ENCODE peak calls at places on chromosomes 16 and 17, in nine cellular contexts. One of them, this sample, is unnamed.

GRCh38 chr17:77963441-77963840 is 4.9 kb downstream of the TNRC6C start:
- DNase-seq in PC-9: no peak
- DNase-seq in fibroblast of the aortic adventitia: peak
- DNase-seq in lower leg skin: no peak
- DNase-seq in astrocyte: peak
- DNase-seq in upper lobe of right lung: no peak
- DNase-seq in fibroblast of pulmonary artery: peak
- DNase-seq in breast epithelium: no peak
- DNase-seq in HCT116: no peak
- DNase-seq in this sample: no peak

GRCh38 chr16:66927012-66927436 is 1.7 kb upstream of the RRAD start:
- DNase-seq in upper lobe of right lung: peak
- DNase-seq in HCT116: no peak
- DNase-seq in breast epithelium: no peak
- DNase-seq in fibroblast of the aortic adventitia: peak
- DNase-seq in PC-9: peak
- DNase-seq in lower leg skin: no peak
- DNase-seq in fibroblast of pulmonary artery: peak
- DNase-seq in astrocyte: peak
- DNase-seq in this sample: no peak

GRCh38 chr16:53968454-53968853 is 264.5 kb downstream of the FTO start:
- DNase-seq in lower leg skin: no peak
- DNase-seq in fibroblast of the aortic adventitia: no peak
- DNase-seq in astrocyte: peak
- DNase-seq in upper lobe of right lung: no peak
- DNase-seq in PC-9: no peak
- DNase-seq in fibroblast of pulmonary artery: no peak
- DNase-seq in breast epithelium: no peak
- DNase-seq in HCT116: no peak
- DNase-seq in this sample: no peak

GRCh38 chr16:85028638-85029412 is 1.2 kb downstream of the KIAA0513 start:
- DNase-seq in HCT116: no peak
- DNase-seq in astrocyte: peak
- DNase-seq in lower leg skin: peak
- DNase-seq in PC-9: peak
- DNase-seq in upper lobe of right lung: no peak
- DNase-seq in breast epithelium: no peak
- DNase-seq in fibroblast of the aortic adventitia: peak
- DNase-seq in fibroblast of pulmonary artery: no peak
- DNase-seq in this sample: peak

GRCh38 chr16:74901606-74902005 is 83.3 kb downstream of the WDR59 start:
- DNase-seq in fibroblast of pulmonary artery: no peak
- DNase-seq in upper lobe of right lung: no peak
- DNase-seq in astrocyte: no peak
- DNase-seq in PC-9: no peak
- DNase-seq in HCT116: no peak
- DNase-seq in breast epithelium: no peak
- DNase-seq in lower leg skin: no peak
- DNase-seq in fibroblast of the aortic adventitia: no peak
- DNase-seq in this sample: no peak

GRCh38 chr17:14032234-14032633 is 37.1 kb upstream of the COX10 start:
- DNase-seq in upper lobe of right lung: no peak
- DNase-seq in lower leg skin: no peak
- DNase-seq in astrocyte: no peak
- DNase-seq in breast epithelium: no peak
- DNase-seq in PC-9: no peak
- DNase-seq in HCT116: no peak
- DNase-seq in fibroblast of the aortic adventitia: no peak
- DNase-seq in fibroblast of pulmonary artery: no peak
- DNase-seq in this sample: no peak

GRCh38 chr17:43025290-43025657 is 243 bp downstream of the RND2 start:
- DNase-seq in lower leg skin: no peak
- DNase-seq in breast epithelium: no peak
- DNase-seq in fibroblast of the aortic adventitia: no peak
- DNase-seq in astrocyte: no peak
- DNase-seq in PC-9: no peak
- DNase-seq in upper lobe of right lung: no peak
- DNase-seq in fibroblast of pulmonary artery: no peak
- DNase-seq in HCT116: no peak
- DNase-seq in this sample: no peak

GRCh38 chr16:69762843-69763556 is 868 bp downstream of the WWP2 start:
- DNase-seq in HCT116: no peak
- DNase-seq in breast epithelium: no peak
- DNase-seq in lower leg skin: no peak
- DNase-seq in PC-9: no peak
- DNase-seq in fibroblast of the aortic adventitia: peak
- DNase-seq in upper lobe of right lung: no peak
- DNase-seq in astrocyte: peak
- DNase-seq in fibroblast of pulmonary artery: peak
- DNase-seq in this sample: no peak

GRCh38 chr17:27294689-27295630 is 1.0 kb downstream of the WSB1 start:
- DNase-seq in lower leg skin: peak
- DNase-seq in PC-9: peak
- DNase-seq in upper lobe of right lung: no peak
- DNase-seq in fibroblast of pulmonary artery: peak
- DNase-seq in HCT116: peak
- DNase-seq in breast epithelium: no peak
- DNase-seq in astrocyte: peak
- DNase-seq in fibroblast of the aortic adventitia: peak
- DNase-seq in this sample: peak
- H3K4me3 ChIP-seq in lower leg skin: peak
- H3K4me3 ChIP-seq in PC-9: peak
- H3K4me3 ChIP-seq in upper lobe of right lung: peak
- H3K4me3 ChIP-seq in fibroblast of pulmonary artery: peak
- H3K4me3 ChIP-seq in HCT116: peak
- H3K4me3 ChIP-seq in breast epithelium: peak
- H3K4me3 ChIP-seq in astrocyte: peak
- H3K4me3 ChIP-seq in fibroblast of the aortic adventitia: peak
- H3K4me3 ChIP-seq in this sample: peak

DNA sequence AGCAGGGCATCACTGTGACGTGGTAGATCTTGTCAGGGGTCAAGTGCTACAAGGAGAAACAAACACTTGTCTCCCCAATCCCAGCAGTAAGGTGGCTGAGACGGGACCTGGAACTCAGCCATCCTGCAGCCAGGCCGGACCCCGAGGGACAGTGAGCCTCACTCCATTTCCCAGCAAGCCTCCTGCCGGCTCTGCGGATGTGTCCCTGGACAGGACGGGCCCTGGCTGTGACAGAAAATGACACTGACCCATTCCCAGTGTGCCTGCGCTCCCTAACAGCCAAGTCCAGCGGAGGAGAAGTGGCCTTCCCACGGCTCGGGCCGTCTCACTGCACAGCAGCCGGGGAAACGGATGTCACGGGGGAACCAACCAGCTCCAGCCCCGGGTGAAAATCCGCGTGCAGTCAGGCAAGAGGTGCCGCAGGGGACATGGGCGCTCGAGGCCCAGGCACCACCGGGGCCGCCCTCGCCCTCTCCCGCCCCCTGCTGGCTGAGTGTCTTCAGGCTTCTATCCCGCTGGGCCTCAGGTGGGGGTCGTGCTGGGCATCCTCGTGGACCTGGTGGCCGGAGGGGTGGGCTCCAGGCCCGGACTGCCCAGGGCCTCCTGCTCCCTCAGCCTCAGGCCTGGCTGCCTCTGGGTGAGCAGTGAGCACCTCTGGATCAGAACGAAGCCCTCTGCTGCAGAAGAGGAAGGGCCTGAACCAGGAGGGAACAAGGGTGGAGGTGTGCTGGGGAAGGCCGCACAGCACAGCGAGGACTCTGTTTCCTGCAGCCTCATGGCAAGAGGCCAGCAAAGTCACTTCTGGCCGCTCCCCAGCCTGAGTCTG is 6.7 kb downstream of the HAGHL start:
- DNase-seq in fibroblast of pulmonary artery: no peak
- DNase-seq in HCT116: no peak
- DNase-seq in lower leg skin: no peak
- DNase-seq in fibroblast of the aortic adventitia: no peak
- DNase-seq in PC-9: no peak
- DNase-seq in upper lobe of right lung: no peak
- DNase-seq in breast epithelium: no peak
- DNase-seq in astrocyte: no peak
- DNase-seq in this sample: no peak
- TF ChIP-seq CTCF in fibroblast of pulmonary artery: peak
- TF ChIP-seq CTCF in HCT116: peak
- TF ChIP-seq CTCF in lower leg skin: no peak
- TF ChIP-seq CTCF in fibroblast of the aortic adventitia: peak
- TF ChIP-seq CTCF in PC-9: no peak
- TF ChIP-seq CTCF in upper lobe of right lung: peak
- TF ChIP-seq CTCF in breast epithelium: no peak
- TF ChIP-seq CTCF in astrocyte: no peak
- TF ChIP-seq CTCF in this sample: peak

GRCh38 chr17:3046753-3047152 is 16.7 kb downstream of the OR1D5 start:
- DNase-seq in PC-9: no peak
- DNase-seq in breast epithelium: no peak
- DNase-seq in astrocyte: no peak
- DNase-seq in fibroblast of pulmonary artery: no peak
- DNase-seq in HCT116: no peak
- DNase-seq in fibroblast of the aortic adventitia: no peak
- DNase-seq in lower leg skin: no peak
- DNase-seq in upper lobe of right lung: no peak
- DNase-seq in this sample: no peak

GRCh38 chr17:3043737-3044365 is 19.6 kb downstream of the OR1D5 start:
- DNase-seq in HCT116: no peak
- DNase-seq in fibroblast of the aortic adventitia: no peak
- DNase-seq in lower leg skin: no peak
- DNase-seq in fibroblast of pulmonary artery: no peak
- DNase-seq in astrocyte: no peak
- DNase-seq in breast epithelium: no peak
- DNase-seq in PC-9: peak
- DNase-seq in upper lobe of right lung: peak
- DNase-seq in this sample: no peak

GRCh38 chr17:3049705-3050295 is 13.6 kb downstream of the OR1D5 start:
- DNase-seq in HCT116: no peak
- DNase-seq in upper lobe of right lung: no peak
- DNase-seq in PC-9: no peak
- DNase-seq in lower leg skin: no peak
- DNase-seq in fibroblast of pulmonary artery: no peak
- DNase-seq in fibroblast of the aortic adventitia: no peak
- DNase-seq in astrocyte: peak
- DNase-seq in breast epithelium: no peak
- DNase-seq in this sample: no peak

GRCh38 chr17:3048727-3049471 is 14.5 kb downstream of the OR1D5 start:
- DNase-seq in fibroblast of pulmonary artery: peak
- DNase-seq in HCT116: peak
- DNase-seq in breast epithelium: peak
- DNase-seq in fibroblast of the aortic adventitia: peak
- DNase-seq in PC-9: peak
- DNase-seq in astrocyte: peak
- DNase-seq in lower leg skin: peak
- DNase-seq in upper lobe of right lung: peak
- DNase-seq in this sample: peak
- H3K4me3 ChIP-seq in fibroblast of pulmonary artery: peak
- H3K4me3 ChIP-seq in HCT116: peak
- H3K4me3 ChIP-seq in breast epithelium: peak
- H3K4me3 ChIP-seq in fibroblast of the aortic adventitia: peak
- H3K4me3 ChIP-seq in PC-9: peak
- H3K4me3 ChIP-seq in astrocyte: peak
- H3K4me3 ChIP-seq in lower leg skin: peak
- H3K4me3 ChIP-seq in upper lobe of right lung: peak
- H3K4me3 ChIP-seq in this sample: peak

DNA sequence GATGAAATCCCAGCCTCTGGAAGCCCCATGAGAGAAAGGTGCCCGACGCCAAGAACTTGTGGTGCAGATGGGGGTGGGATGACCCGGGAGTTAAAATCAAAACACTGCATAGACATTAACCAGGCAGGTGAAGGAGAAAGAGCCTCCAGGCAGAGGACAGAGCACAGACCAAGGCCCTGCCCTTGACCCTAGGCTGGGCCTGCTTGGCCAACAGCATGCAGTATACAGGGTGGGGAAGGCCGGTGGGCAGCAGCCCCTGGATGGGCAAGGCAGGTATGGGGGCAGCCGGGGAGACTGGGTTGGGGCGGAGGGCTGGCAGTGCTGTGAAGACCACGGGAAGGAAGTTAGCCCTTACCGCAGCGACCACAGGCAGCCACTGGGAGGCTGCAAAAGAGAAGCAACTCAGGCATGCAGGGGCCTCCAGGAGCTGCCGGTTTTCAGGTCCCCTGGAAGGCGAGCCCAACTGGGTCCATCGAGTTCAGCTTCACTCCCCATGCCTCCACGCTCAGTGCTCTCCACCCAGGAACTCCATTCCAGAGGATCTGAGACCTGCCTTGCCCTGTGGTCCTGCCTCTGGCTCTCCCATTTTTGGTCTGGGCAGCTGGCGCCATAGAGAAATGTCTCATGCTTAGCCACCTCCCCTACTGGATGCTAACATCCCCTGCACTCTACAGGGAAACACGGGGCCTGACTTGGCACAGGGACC is 81.2 kb downstream of the C16orf95 start:
- DNase-seq in fibroblast of pulmonary artery: no peak
- DNase-seq in astrocyte: no peak
- DNase-seq in breast epithelium: no peak
- DNase-seq in lower leg skin: no peak
- DNase-seq in fibroblast of the aortic adventitia: no peak
- DNase-seq in upper lobe of right lung: no peak
- DNase-seq in PC-9: no peak
- DNase-seq in HCT116: no peak
- DNase-seq in this sample: no peak
- TF ChIP-seq CTCF in fibroblast of pulmonary artery: no peak
- TF ChIP-seq CTCF in astrocyte: no peak
- TF ChIP-seq CTCF in breast epithelium: no peak
- TF ChIP-seq CTCF in lower leg skin: no peak
- TF ChIP-seq CTCF in fibroblast of the aortic adventitia: no peak
- TF ChIP-seq CTCF in upper lobe of right lung: no peak
- TF ChIP-seq CTCF in PC-9: no peak
- TF ChIP-seq CTCF in HCT116: peak
- TF ChIP-seq CTCF in this sample: peak

GRCh38 chr17:67390646-67391480 is 13.8 kb downstream of the PITPNC1 start:
- DNase-seq in astrocyte: peak
- DNase-seq in HCT116: peak
- DNase-seq in lower leg skin: no peak
- DNase-seq in upper lobe of right lung: no peak
- DNase-seq in PC-9: peak
- DNase-seq in fibroblast of the aortic adventitia: peak
- DNase-seq in fibroblast of pulmonary artery: peak
- DNase-seq in breast epithelium: no peak
- DNase-seq in this sample: peak
- H3K4me3 ChIP-seq in astrocyte: peak
- H3K4me3 ChIP-seq in HCT116: no peak
- H3K4me3 ChIP-seq in lower leg skin: no peak
- H3K4me3 ChIP-seq in upper lobe of right lung: no peak
- H3K4me3 ChIP-seq in PC-9: peak
- H3K4me3 ChIP-seq in fibroblast of the aortic adventitia: peak
- H3K4me3 ChIP-seq in fibroblast of pulmonary artery: peak
- H3K4me3 ChIP-seq in breast epithelium: no peak
- H3K4me3 ChIP-seq in this sample: no peak

DNA sequence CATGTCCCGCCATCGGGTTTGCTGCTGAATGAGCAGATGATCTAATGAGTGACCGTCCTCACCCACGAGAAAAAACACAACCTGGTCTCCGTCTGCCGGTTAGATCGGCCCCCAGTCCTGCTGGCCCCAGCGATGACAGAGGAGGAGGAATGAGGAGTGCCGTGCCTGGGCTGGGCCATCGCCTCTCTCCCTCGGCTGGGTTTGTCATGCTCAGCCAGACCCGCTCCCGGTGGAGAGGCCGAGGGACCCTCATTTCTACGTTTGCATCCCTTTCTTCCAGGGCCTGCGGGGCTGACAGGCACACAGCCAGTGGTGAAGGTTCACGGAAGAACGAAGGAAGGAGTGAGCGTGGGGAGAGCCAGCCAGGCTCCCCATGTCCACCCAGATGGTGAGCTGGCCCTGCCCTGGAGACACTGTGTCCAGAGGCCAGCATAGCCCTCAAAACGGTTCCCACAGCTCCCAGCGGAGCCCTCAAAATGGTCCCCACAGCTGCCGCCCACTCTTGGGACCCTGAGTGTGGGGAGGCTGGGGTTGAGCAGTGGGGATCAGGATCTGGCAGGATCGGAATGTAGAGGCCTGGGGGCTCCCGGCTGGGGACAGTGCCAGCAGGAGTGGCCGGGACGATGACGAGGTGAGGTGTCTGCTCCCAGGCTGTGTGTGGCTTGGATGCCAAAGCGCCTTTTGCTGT is 23.9 kb downstream of the CBFA2T3 start:
- DNase-seq in fibroblast of the aortic adventitia: no peak
- DNase-seq in astrocyte: no peak
- DNase-seq in fibroblast of pulmonary artery: no peak
- DNase-seq in lower leg skin: no peak
- DNase-seq in HCT116: no peak
- DNase-seq in breast epithelium: no peak
- DNase-seq in PC-9: no peak
- DNase-seq in upper lobe of right lung: no peak
- DNase-seq in this sample: no peak
- TF ChIP-seq CTCF in fibroblast of the aortic adventitia: no peak
- TF ChIP-seq CTCF in astrocyte: no peak
- TF ChIP-seq CTCF in fibroblast of pulmonary artery: no peak
- TF ChIP-seq CTCF in lower leg skin: no peak
- TF ChIP-seq CTCF in HCT116: no peak
- TF ChIP-seq CTCF in breast epithelium: no peak
- TF ChIP-seq CTCF in PC-9: no peak
- TF ChIP-seq CTCF in upper lobe of right lung: no peak
- TF ChIP-seq CTCF in this sample: no peak

This sample was measured in GM12864.